ENCODE peak calls at places on chromosomes 12 and 14, in six cellular contexts. L is Calu3, U is HT1080, P is cerebellar cortex, R is GM13977, W is GDM1. N is an unnamed sample.

GRCh38 chr14:57295261-57295660 is 26.5 kb downstream of the AP5M1 start:
- DNase-seq in L (no peak), U (no peak), P (no peak), R (no peak), W (no peak), N (no peak)

GRCh38 chr14:77674931-77675330 is 32.9 kb downstream of the ALKBH1 start:
- DNase-seq in L (no peak), U (no peak), P (no peak), R (no peak), W (no peak), N (no peak)

GRCh38 chr14:62674833-62675232 is 370.4 kb downstream of the KCNH5 start:
- DNase-seq in L (no peak), U (no peak), P (no peak), R (no peak), W (peak), N (no peak)

GRCh38 chr14:65425885-65426284 is 13.4 kb downstream of the FUT8 start:
- DNase-seq in L (no peak), U (no peak), P (no peak), R (no peak), W (no peak), N (no peak)

GRCh38 chr12:113548467-113548866 is 76.8 kb upstream of the LHX5 start:
- DNase-seq in L (no peak), U (no peak), P (no peak), R (no peak), W (no peak), N (no peak)

GRCh38 chr12:46131729-46132128 is 137.1 kb downstream of the SLC38A1 start:
- DNase-seq in L (no peak), U (peak), P (peak), R (no peak), W (no peak), N (no peak)

GRCh38 chr12:65628061-65628460 is 196.2 kb upstream of the HMGA2 start:
- DNase-seq in L (no peak), U (no peak), P (no peak), R (no peak), W (no peak), N (no peak)

GRCh38 chr12:89971880-89972279 is 263.2 kb upstream of the ATP2B1 start:
- DNase-seq in L (no peak), U (no peak), P (no peak), R (no peak), W (no peak), N (no peak)

GRCh38 chr14:89110110-89110509 is 285.7 kb downstream of the TTC8 start:
- DNase-seq in L (no peak), U (no peak), P (no peak), R (no peak), W (no peak), N (no peak)

GRCh38 chr12:32039917-32040575 is 66.6 kb upstream of the BICD1 start:
- DNase-seq in L (no peak), U (no peak), P (no peak), R (no peak), W (no peak), N (no peak)

GRCh38 chr14:91395998-91396660 is 21.5 kb downstream of the CCDC88C start:
- DNase-seq in L (no peak), U (no peak), P (no peak), R (no peak), W (peak), N (no peak)

GRCh38 chr14:101035466-101036225 is 132.1 kb upstream of the RTL1 start:
- DNase-seq in L (no peak), U (no peak), P (no peak), R (no peak), W (no peak), N (no peak)

GRCh38 chr12:68453876-68454275 is 121.7 kb upstream of the MDM1 start:
- DNase-seq in L (no peak), U (no peak), P (no peak), R (no peak), W (no peak), N (no peak)

GRCh38 chr12:132494294-132495164 is 4.6 kb downstream of the FBRSL1 start:
- DNase-seq in L (peak), U (no peak), P (no peak), R (no peak), W (no peak), N (no peak)

GRCh38 chr12:75641031-75641780 is 129.8 kb upstream of the KRR1 start:
- DNase-seq in L (peak), U (peak), P (no peak), R (peak), W (peak), N (no peak)

GRCh38 chr12:122878780-122879612 is 16.9 kb downstream of the VPS37B start:
- DNase-seq in L (no peak), U (no peak), P (no peak), R (no peak), W (no peak), N (no peak)

GRCh38 chr12:46825526-46826414 is at the start of gene SLC38A4:
- DNase-seq in L (peak), U (no peak), P (no peak), R (no peak), W (no peak), N (peak)

GRCh38 chr14:36767603-36768281 is 106.1 kb downstream of the PAX9 start:
- DNase-seq in L (peak), U (peak), P (no peak), R (no peak), W (no peak), N (no peak)

GRCh38 chr12:55664826-55665225 is 28.1 kb downstream of the OR10P1 start:
- DNase-seq in L (no peak), U (no peak), P (no peak), R (no peak), W (no peak), N (no peak)

GRCh38 chr14:48536318-48536717 is 860.9 kb upstream of the MDGA2 start:
- DNase-seq in L (no peak), U (peak), P (no peak), R (no peak), W (no peak), N (peak)

GRCh38 chr14:24965934-24966593 is 83.9 kb downstream of the STXBP6 start:
- DNase-seq in L (peak), U (peak), P (no peak), R (no peak), W (no peak), N (no peak)

GRCh38 chr12:85825751-85826150 is 10.5 kb downstream of the RASSF9 start:
- DNase-seq in L (peak), U (no peak), P (peak), R (no peak), W (no peak), N (no peak)

GRCh38 chr14:73998736-73999135 is 20.4 kb downstream of the ENTPD5 start:
- DNase-seq in L (no peak), U (no peak), P (no peak), R (no peak), W (no peak), N (peak)

GRCh38 chr12:88572785-88573565 is 7.3 kb downstream of the KITLG start:
- DNase-seq in L (no peak), U (no peak), P (no peak), R (no peak), W (no peak), N (no peak)

GRCh38 chr14:103014466-103015319 is 42.7 kb downstream of the CDC42BPB start:
- DNase-seq in L (no peak), U (peak), P (no peak), R (peak), W (peak), N (no peak)

GRCh38 chr12:21169878-21170472 is 39.0 kb downstream of the SLCO1B1 start:
- DNase-seq in L (peak), U (peak), P (peak), R (peak), W (no peak), N (peak)

GRCh38 chr14:72962829-72963312 is 36.6 kb downstream of the DCAF4 start:
- DNase-seq in L (peak), U (peak), P (peak), R (no peak), W (no peak), N (peak)

GRCh38 chr14:83847102-83847501 is 1682.8 kb upstream of the FLRT2 start:
- DNase-seq in L (no peak), U (no peak), P (no peak), R (no peak), W (no peak), N (no peak)

GRCh38 chr12:121916719-121917118 is 1.7 kb upstream of the CFAP251 start:
- DNase-seq in L (peak), U (peak), P (peak), R (no peak), W (no peak), N (no peak)

GRCh38 chr12:39145175-39145999 is 240.0 kb upstream of the CPNE8 start:
- DNase-seq in L (no peak), U (no peak), P (peak), R (peak), W (no peak), N (no peak)

GRCh38 chr14:62002636-62003035 is 240.4 kb downstream of the SNAPC1 start:
- DNase-seq in L (no peak), U (peak), P (no peak), R (no peak), W (no peak), N (no peak)

GRCh38 chr12:117063162-117063911 is 35.9 kb downstream of the TESC start:
- DNase-seq in L (no peak), U (no peak), P (no peak), R (no peak), W (peak), N (no peak)

GRCh38 chr14:105839425-105840265 is 313.3 kb downstream of the TMEM121 start:
- DNase-seq in L (no peak), U (no peak), P (no peak), R (no peak), W (no peak), N (no peak)

GRCh38 chr12:9762369-9762768 is 1.7 kb upstream of the CD69 start:
- DNase-seq in L (no peak), U (no peak), P (no peak), R (no peak), W (no peak), N (no peak)

GRCh38 chr12:124397399-124397679 is 102.4 kb downstream of the RFLNA start:
- DNase-seq in L (no peak), U (no peak), P (no peak), R (no peak), W (no peak), N (no peak)

GRCh38 chr14:64465856-64466554 is 706 bp downstream of the AKAP5 start:
- DNase-seq in L (peak), U (peak), P (peak), R (no peak), W (no peak), N (no peak)